ENCODE peak calls at places on chromosomes 13 and 19, in six cellular contexts. K is right lobe of liver, T is A549, J is left lung, D is body of pancreas, W is heart left ventricle. L is an unnamed sample. For H3K4me1, the result is how much of the 10 kb centered on the place peaks cover.

GRCh38 chr19:10889880-10890279 is 18.5 kb downstream of the CARM1 start:
- DNase-seq in W (no peak), T (no peak), K (no peak), D (no peak), J (no peak), L (no peak)

GRCh38 chr19:58554494-58555368 is at the start of gene CHMP2A:
- DNase-seq in K (peak), W (peak), T (peak), J (peak), D (peak), L (peak)

GRCh38 chr19:38800577-38801347 is 11.8 kb downstream of the LGALS7B start:
- DNase-seq in W (no peak), T (no peak), J (no peak), K (no peak), D (no peak), L (no peak)

GRCh38 chr19:1067341-1068103 is 555 bp downstream of the ARHGAP45 start:
- DNase-seq in W (no peak), K (peak), T (no peak), J (no peak), D (no peak), L (no peak)

GRCh38 chr19:44626067-44626624 is 12.8 kb downstream of the IGSF23 start:
- DNase-seq in J (no peak), D (peak), K (peak), T (peak), W (no peak), L (peak)

GRCh38 chr13:20848944-20849343 is 53.6 kb downstream of the XPO4 start:
- DNase-seq in D (no peak), J (no peak), W (no peak), T (no peak), K (no peak), L (no peak)

GRCh38 chr13:95201814-95202521 is 99.3 kb downstream of the ABCC4 start:
- DNase-seq in J (no peak), K (no peak), D (no peak), W (no peak), T (no peak), L (no peak)

GRCh38 chr13:97212540-97213146 is 9.5 kb upstream of the MBNL2 start:
- DNase-seq in D (peak), K (no peak), W (no peak), T (peak), J (no peak), L (no peak)

GRCh38 chr19:55504252-55504603 is 16.0 kb downstream of the SSC5D start:
- DNase-seq in T (no peak), K (no peak), D (no peak), J (no peak), W (no peak), L (no peak)

GRCh38 chr13:109361562-109361961 is 424.8 kb downstream of the IRS2 start:
- DNase-seq in K (no peak), D (no peak), W (no peak), J (no peak), T (no peak), L (no peak)

DNA sequence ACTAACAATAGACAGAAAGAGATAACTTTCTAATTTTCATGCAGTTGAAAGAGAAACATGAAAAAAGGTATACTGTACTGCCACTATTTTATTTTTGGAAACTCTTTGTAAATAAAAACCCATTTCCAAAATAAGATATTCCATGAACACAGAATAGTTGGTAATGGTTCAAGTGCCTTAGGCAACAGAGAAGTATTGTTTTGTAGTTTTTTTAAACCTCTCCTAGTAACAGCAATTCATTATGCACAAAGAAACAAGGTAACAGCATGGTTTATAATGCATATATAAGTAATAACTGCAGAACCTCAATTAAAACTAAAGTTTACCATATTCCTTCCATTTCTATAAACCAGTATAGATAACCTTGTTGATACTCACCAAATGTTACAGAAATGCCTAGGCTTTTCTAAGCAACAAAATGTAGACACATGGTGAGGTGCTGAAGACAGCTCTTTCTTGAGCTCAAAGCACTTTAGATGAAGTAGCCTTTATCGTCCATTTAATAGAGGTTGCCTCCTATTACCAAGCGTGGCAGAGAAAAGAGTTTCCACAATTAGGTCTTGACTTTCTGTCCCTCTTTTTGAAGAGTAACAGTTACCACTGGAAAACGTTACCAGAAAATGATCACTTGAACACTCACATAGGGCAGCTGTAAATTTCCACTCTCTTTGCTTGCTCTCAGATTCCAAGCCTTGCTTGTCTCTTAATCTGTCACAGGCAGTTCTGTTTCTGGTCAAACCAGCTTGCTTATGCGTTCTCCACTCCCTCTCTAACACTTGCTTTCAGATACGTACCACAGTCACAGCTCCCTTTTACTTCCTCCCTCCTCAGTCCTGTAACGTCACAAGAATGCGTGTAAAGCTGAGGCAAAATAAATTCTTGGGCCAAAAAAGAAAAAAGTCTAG is 42.9 kb downstream of the CAB39L start:
- DNase-seq in T (no peak), J (no peak), D (peak), K (no peak), W (peak), L (peak)
- H3K4me3 ChIP-seq in T (no peak), J (peak), D (no peak), K (no peak), W (peak), L (peak)

DNA sequence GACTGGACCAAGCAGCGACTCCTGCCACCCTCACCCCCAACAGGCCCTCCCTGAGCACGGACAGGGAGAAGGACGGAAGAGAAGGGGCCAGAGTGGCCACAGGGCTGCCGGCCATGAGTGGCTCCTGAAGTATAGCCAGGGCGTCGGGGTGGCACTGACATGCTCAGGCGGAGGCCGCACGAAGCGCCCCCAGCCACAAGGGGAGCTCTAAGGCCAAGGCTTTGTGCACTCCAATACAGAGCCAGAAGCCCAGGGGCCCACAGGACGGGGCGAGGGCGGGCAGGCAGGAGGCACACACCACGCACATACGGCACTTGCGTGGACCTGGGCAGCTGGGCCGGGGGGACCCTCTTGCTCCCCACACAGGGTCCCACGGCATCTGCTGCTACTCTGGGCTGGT is 52.0 kb downstream of the KLF2 start:
- DNase-seq in J (no peak), D (no peak), T (peak), K (no peak), W (no peak), L (no peak)
- TF ChIP-seq CTCF in J (peak), D (no peak), T (peak), K (peak), W (no peak), L (no peak)

GRCh38 chr13:51831519-51831918 is 13.5 kb downstream of the TMEM272 start:
- DNase-seq in T (no peak), K (no peak), J (no peak), D (no peak), W (no peak), L (no peak)
- H3K4me1 ChIP-seq in T (under half), K (under half), J (under half), D (under half), W (under half), L (under half)

GRCh38 chr13:36131931-36132297 is 732 bp upstream of the DCLK1 start:
- DNase-seq in J (peak), K (no peak), W (peak), D (no peak), T (no peak), L (peak)
- H3K4me3 ChIP-seq in J (no peak), K (no peak), W (peak), D (no peak), T (no peak), L (no peak)

DNA sequence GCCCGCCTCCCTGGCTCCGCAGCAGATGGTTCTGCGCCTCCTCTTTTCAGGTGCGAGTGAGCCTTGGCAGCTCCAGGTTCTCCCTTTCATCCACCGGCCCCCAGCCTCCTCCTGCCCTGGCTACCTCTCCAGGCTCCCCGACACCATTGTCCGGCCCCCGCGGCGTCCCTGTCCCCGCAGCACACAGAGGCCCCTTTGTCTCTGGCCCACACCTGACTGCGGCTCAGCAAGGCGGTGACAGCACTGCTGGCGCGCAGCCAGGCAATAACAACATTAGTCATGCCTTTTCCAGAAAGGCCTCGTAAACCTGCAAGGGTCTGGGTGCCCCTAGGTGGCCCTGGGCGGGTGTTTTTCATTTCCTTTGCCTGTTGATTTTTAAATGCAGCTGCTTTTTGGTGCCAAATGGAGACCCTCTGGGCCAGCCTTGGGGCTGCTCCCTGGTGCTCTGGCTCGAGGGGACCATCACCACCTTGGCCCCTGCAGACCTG is 73.2 kb upstream of the MEDAG start:
- DNase-seq in T (peak), K (peak), W (peak), J (peak), D (peak), L (peak)
- TF ChIP-seq CTCF in T (no peak), K (no peak), W (no peak), J (no peak), D (peak), L (no peak)